ENCODE peak calls at places on chromosome 4, in six cellular contexts. W is cardiac muscle cell; Z is breast epithelium; U is CD8-positive, alpha-beta T cell; A is heart left ventricle; P is RWPE1. K is an unnamed sample.

GRCh38 chr4:147056951-147057630 is 111.4 kb upstream of the TTC29 start:
- DNase-seq in A (no peak), W (no peak), P (no peak), Z (no peak), U (no peak), K (no peak)

GRCh38 chr4:181261279-181261678 is 981.9 kb upstream of the TENM3 start:
- DNase-seq in A (no peak), Z (no peak), W (peak), U (no peak), P (no peak), K (peak)

GRCh38 chr4:102586002-102586643 is 85.0 kb downstream of the NFKB1 start:
- DNase-seq in Z (no peak), W (no peak), U (no peak), A (no peak), P (no peak), K (no peak)

GRCh38 chr4:143085224-143085623 is 99.5 kb upstream of the USP38 start:
- DNase-seq in A (no peak), W (no peak), U (no peak), Z (no peak), P (no peak), K (no peak)

GRCh38 chr4:8117278-8117682 is 41.3 kb downstream of the ABLIM2 start:
- DNase-seq in P (peak), Z (no peak), U (no peak), W (peak), A (peak), K (no peak)

GRCh38 chr4:62252728-62253127 is 1052.6 kb downstream of the ADGRL3 start:
- DNase-seq in P (no peak), A (no peak), U (no peak), W (no peak), Z (no peak), K (no peak)

GRCh38 chr4:101183658-101184373 is 163.5 kb downstream of the PPP3CA start:
- DNase-seq in U (no peak), A (no peak), Z (no peak), P (peak), W (no peak), K (no peak)

GRCh38 chr4:107036602-107037151 is 564 bp upstream of the DKK2 start:
- DNase-seq in W (no peak), A (no peak), Z (no peak), U (no peak), P (no peak), K (peak)

GRCh38 chr4:58149404-58150085 is 1039.4 kb upstream of the IGFBP7 start:
- DNase-seq in Z (no peak), W (no peak), U (no peak), A (no peak), P (no peak), K (no peak)

GRCh38 chr4:168221298-168221697 is 97.3 kb downstream of the DDX60 start:
- DNase-seq in W (no peak), P (peak), U (no peak), A (no peak), Z (no peak), K (no peak)

GRCh38 chr4:106062452-106062875 is 167.2 kb downstream of the NPNT start:
- DNase-seq in Z (no peak), U (no peak), A (no peak), W (no peak), P (peak), K (no peak)

GRCh38 chr4:130563185-130563890 is 1467.4 kb downstream of the C4orf33 start:
- DNase-seq in A (peak), U (no peak), Z (no peak), P (peak), W (peak), K (peak)

GRCh38 chr4:168021666-168022065 is 70.7 kb upstream of the ANXA10 start:
- DNase-seq in Z (no peak), A (no peak), P (peak), U (no peak), W (no peak), K (no peak)

GRCh38 chr4:5503295-5503694 is 205.1 kb downstream of the EVC2 start:
- DNase-seq in A (no peak), P (no peak), U (no peak), Z (no peak), W (no peak), K (no peak)

GRCh38 chr4:165765053-165765452 is 108.0 kb upstream of the TLL1 start:
- DNase-seq in U (no peak), Z (no peak), W (no peak), P (peak), A (no peak), K (no peak)

GRCh38 chr4:119697887-119698393 is 69.3 kb upstream of the PDE5A start:
- DNase-seq in P (no peak), Z (no peak), W (no peak), A (no peak), U (no peak), K (no peak)

GRCh38 chr4:143358923-143359694 is 22.4 kb downstream of the GAB1 start:
- DNase-seq in Z (no peak), U (peak), W (no peak), A (no peak), P (peak), K (no peak)

DNA sequence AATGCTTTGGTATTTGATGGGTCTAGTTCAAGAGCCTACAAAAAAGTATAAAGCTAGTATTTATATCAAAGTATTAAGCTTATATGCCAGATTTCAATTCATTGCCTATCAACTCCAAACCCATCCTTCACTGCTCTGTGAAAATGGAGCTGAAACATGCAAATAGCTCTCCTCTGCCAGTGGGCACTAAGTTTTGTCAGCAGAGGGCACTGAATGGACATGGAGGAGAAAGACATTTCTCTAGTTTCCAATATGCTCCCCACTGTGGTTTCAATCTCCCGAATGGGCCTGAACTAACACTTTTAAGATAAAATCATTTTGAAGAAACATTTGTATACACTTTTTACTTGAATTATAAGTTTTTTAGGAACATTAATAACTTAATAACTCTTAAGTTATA is 12.4 kb downstream of the PPID start:
- DNase-seq in U (no peak), Z (no peak), A (no peak), P (no peak), W (no peak), K (no peak)
- TF ChIP-seq CTCF in U (no peak), Z (no peak), A (peak), P (peak), W (peak), K (no peak)

DNA sequence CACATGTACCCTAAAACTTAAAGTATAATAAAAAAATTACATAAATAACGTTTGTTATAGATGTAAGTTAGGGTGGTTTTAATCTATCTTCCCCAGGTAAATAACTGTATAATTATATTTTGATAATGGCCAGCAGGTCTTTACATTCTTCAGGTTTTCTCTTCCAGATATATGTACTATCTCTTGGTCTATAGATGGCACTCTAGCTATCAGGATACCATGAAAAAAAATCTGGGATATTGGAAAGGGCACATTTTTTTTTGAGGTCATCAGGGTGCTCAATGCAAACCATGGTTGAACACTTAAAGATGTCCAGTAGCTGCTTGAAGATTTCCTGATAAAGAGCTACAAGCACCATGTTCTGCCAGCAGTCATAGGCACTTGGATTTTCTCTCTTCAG is 15.6 kb upstream of the ADH4 start:
- DNase-seq in U (no peak), W (no peak), P (no peak), A (no peak), Z (no peak), K (no peak)
- TF ChIP-seq CTCF in U (no peak), W (no peak), P (no peak), A (no peak), Z (no peak), K (no peak)

GRCh38 chr4:148978301-148978700 is 536.1 kb upstream of the NR3C2 start:
- DNase-seq in A (no peak), U (no peak), Z (no peak), W (no peak), P (no peak), K (no peak)
- TF ChIP-seq CTCF in A (no peak), U (no peak), Z (no peak), W (no peak), P (no peak), K (no peak)

GRCh38 chr4:60656171-60656570 is 544.0 kb upstream of the ADGRL3 start:
- DNase-seq in U (no peak), Z (no peak), A (no peak), W (no peak), P (no peak), K (no peak)
- TF ChIP-seq CTCF in U (no peak), Z (no peak), A (no peak), W (no peak), P (no peak), K (no peak)

GRCh38 chr4:77376788-77377460 is 219.9 kb downstream of the CCNG2 start:
- DNase-seq in U (no peak), Z (no peak), W (no peak), A (no peak), P (no peak), K (no peak)
- TF ChIP-seq CTCF in U (no peak), Z (no peak), W (no peak), A (no peak), P (no peak), K (no peak)

DNA sequence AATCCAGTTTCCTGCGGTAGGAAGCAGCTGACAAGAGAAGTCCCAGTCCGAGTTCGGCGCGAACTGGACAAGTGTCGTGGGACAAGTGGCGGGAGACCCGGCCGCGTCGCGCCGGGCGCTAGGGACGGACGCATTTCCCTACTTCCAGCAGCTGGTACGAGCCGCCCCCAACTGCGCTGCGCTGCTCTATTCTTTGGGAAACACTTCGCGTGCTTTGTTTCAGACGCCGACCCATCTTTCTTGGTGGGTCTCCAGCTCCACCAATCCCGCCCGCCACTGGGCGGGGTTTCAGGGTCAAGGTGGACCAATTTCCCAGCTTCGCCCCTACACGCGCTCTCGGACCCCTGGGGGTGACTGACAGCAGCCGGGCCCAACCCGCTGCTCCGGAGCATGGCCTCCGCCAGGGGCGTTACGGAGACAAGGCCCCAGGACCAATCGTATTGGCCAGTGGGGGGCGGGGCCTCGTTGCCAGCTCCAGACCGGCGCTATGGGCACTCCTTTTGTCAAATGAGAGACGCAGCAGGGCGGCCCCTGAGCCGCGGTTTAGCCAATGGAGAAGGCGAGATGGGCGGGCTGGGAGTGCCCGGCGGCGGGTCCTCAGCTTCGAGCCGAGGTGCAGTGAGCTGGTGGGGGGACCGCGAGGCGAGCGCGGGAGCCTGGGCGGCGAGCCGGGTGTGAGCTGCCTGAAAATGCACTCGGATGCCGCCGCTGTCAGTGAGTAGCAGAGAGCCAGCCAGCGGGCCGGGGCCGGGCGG is at the start of gene DCUN1D4:
- DNase-seq in A (peak), U (peak), W (peak), P (peak), Z (peak), K (peak)
- TF ChIP-seq CTCF in A (peak), U (no peak), W (peak), P (no peak), Z (peak), K (no peak)

GRCh38 chr4:6875431-6875831 is 34.2 kb upstream of the TBC1D14 start:
- DNase-seq in U (no peak), P (no peak), Z (no peak), W (no peak), A (peak), K (no peak)
- TF ChIP-seq CTCF in U (no peak), P (no peak), Z (no peak), W (no peak), A (no peak), K (no peak)

K was measured in endothelial cell.